ENCODE peak calls at places on chromosomes 4 and X, in eight cellular contexts. N is left lung, G is transverse colon, U is astrocyte, A is lower lobe of right lung, O is left ventricle myocardium inferior, T is ovary, C is neural progenitor cell. Y is an unnamed sample.

GRCh38 chrX:68912113-68912980 is 83.5 kb downstream of the EFNB1 start:
- DNase-seq in N (no peak), G (no peak), U (no peak), A (no peak), O (no peak), T (peak; percentile 68), C (peak; percentile 67), Y (no peak)

GRCh38 chrX:39592776-39593175 is 505.0 kb downstream of the BCOR start:
- DNase-seq in N (no peak), G (no peak), U (peak; percentile 32), A (no peak), O (no peak), T (no peak), C (no peak), Y (no peak)

GRCh38 chrX:46805270-46805669 is 31.6 kb upstream of the RP2 start:
- DNase-seq in N (no peak), G (no peak), U (no peak), A (no peak), O (no peak), T (no peak), C (no peak), Y (no peak)

GRCh38 chrX:96432647-96433046 is 252.0 kb upstream of the DIAPH2 start:
- DNase-seq in N (no peak), G (no peak), U (no peak), A (no peak), O (no peak), T (no peak), C (no peak), Y (no peak)

GRCh38 chrX:48910926-48911406 is 480 bp downstream of the SLC35A2 start:
- DNase-seq in N (no peak), G (no peak), U (no peak), A (no peak), O (no peak), T (no peak), C (no peak), Y (no peak)

GRCh38 chrX:119541188-119541587 is 24.0 kb downstream of the STEEP1 start:
- DNase-seq in N (no peak), G (no peak), U (peak; percentile 66), A (no peak), O (no peak), T (no peak), C (no peak), Y (no peak)

GRCh38 chr4:111639876-111640275 is 505.4 kb upstream of the FAM241A start:
- DNase-seq in N (no peak), G (no peak), U (peak; percentile 6), A (no peak), O (no peak), T (no peak), C (peak; percentile 15), Y (no peak)

GRCh38 chrX:10076765-10077164 is 80.0 kb upstream of the CLCN4 start:
- DNase-seq in N (no peak), G (no peak), U (no peak), A (no peak), O (no peak), T (no peak), C (no peak), Y (no peak)

GRCh38 chrX:38061335-38061734 is 55.0 kb downstream of the SYTL5 start:
- DNase-seq in N (no peak), G (no peak), U (peak; percentile 52), A (no peak), O (no peak), T (no peak), C (no peak), Y (no peak)

GRCh38 chr4:119671205-119671604 is 42.6 kb upstream of the PDE5A start:
- DNase-seq in N (no peak), G (no peak), U (no peak), A (no peak), O (no peak), T (no peak), C (no peak), Y (no peak)

DNA sequence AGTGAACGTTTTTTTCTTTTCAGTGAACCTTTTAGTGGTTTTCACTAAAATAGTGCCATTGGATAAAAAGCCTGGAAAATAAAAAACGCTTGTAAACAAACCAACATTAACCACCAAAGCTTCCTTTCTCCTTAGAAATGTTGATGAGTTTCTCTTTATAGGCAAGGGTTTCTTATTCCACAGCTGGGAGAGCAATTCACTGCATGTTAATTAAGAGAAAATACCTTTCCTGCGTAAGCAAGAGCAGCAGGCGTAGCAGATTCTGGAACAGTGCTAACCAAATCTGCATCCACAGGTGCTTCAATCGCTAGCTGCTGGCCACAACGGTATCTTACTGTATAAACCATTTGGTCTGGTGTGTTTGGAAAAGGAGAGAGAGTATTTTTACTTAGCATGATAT is 13.3 kb upstream of the AASDH start:
- DNase-seq in N (no peak), G (no peak), U (no peak), A (no peak), O (no peak), T (no peak), C (no peak), Y (no peak)
- H3K27ac ChIP-seq in N (no peak overlapping the region), G (no peak overlapping the region), U (no peak overlapping the region), A (no peak overlapping the region), O (no peak overlapping the region), T (no peak overlapping the region), C (no peak overlapping the region), Y (no peak overlapping the region)

DNA sequence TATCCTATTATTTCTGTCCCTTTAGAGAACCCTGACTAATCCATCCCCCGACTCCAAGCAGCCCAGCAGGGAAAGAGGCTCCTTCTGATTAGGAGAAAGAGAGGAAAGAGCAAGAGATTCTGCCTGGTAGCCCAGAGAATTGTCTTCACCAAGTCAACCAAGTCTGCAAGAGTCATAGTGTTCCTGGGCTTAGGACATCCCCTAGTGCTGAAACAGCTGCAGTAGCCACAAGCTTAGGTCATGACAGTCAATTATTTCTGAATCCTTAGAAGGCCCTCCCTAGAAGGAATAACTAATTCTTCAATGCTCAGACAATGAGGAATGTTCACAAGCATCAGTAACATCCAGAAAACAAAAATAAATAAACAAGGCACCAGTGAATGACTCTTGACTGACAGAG is 480.3 kb upstream of the GRIA3 start:
- DNase-seq in N (no peak), G (no peak), U (peak; percentile 7), A (no peak), O (no peak), T (no peak), C (peak; percentile 15), Y (no peak)
- TF ChIP-seq CTCF in N (no peak), G (no peak), U (peak; percentile 5), A (no peak), O (no peak), T (no peak), C (peak; percentile 27), Y (no peak)

DNA sequence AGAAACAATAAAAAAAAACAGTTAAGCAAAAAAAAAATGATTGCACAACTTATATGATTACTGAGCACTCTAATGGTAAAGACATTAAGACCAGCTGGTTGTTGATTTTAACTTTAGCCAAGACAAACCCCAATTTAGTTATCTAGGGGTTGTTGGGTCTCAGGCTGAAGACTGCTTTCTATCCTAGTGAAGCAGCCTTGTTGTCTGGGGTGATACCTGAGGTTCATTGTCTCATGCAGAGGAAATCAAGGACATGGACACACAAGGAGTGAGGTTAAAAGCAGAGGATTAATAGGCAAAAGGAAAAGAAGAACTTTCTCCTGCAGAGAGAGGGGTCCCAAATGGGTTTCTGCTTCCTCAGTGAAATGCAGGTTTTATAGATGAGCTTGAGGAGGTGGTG is 40.0 kb upstream of the CYP2U1 start:
- DNase-seq in N (no peak), G (no peak), U (no peak), A (no peak), O (no peak), T (no peak), C (no peak), Y (no peak)
- H3K27ac ChIP-seq in N (no peak overlapping the region), G (no peak overlapping the region), U (no peak overlapping the region), A (no peak overlapping the region), O (no peak overlapping the region), T (no peak overlapping the region), C (no peak overlapping the region), Y (no peak overlapping the region)

DNA sequence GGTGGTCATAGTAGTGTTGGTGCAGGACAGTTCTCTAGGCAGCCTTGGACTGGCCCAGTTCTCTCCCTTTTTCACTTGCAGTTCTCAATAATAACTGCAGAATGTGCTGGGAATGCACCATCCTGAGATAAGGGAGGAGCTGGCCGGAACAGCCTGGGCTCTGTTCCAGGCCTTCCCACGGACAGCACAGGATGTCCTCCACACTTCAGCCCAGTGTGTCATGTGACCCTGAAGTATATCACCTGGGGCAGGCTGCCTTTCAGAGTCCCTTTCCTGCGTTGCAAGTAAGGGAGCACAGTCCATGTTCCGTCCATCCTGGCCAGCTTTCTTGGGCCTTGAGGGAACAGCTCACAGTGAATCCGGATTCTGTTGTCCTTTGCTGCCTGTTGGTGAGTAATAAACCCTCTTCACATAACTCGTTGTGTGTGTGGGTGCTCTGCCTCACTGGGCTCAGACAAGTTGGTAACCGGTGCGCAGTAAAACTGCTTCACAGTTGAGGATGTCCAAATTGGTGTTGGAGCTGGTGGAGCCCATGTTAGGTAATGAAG is 32.3 kb upstream of the BBS12 start:
- DNase-seq in N (no peak), G (peak; percentile 65), U (peak; percentile 49), A (no peak), O (peak; percentile 77), T (peak; percentile 95), C (no peak), Y (peak; percentile 72)
- TF ChIP-seq CTCF in N (no peak), G (no peak), U (no peak), A (no peak), O (no peak), T (no peak), C (no peak), Y (no peak)

DNA sequence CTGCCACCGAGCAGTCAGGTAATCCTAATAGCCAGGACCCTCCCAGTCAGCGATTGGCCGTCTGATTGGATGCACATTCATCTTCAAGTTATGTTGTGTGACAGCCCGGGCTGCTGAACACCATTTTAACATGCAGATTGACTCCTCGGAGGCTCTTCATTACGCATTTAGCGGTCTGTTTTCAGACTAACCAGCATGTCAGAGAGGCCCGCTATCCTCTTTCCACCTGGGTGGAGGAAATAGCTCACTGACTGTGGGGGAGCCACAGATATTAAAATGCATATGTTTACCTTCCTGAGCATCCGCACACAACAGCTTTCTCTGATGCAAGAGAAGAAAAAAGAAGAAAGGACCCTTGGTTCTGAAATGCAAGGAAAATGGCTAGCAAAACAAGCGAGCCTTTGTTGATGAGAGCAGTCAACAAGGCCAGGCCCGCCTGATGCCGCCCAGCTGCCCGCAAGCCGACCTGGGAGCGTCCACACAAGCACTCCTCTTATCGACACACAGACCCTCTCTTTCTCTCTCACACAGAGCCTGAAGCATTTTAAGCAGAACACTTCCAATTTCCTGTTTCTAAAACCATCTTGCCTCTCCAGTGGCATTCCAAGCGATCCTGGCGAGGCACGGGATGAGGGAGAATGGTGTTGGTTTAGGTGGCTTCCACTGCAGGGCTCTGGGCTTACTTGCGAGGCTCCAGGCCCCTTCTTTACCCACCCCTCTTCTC is 118.3 kb downstream of the MGST2 start:
- DNase-seq in N (no peak), G (no peak), U (no peak), A (no peak), O (no peak), T (no peak), C (no peak), Y (no peak)
- H3K27ac ChIP-seq in N (no peak overlapping the region), G (no peak overlapping the region), U (no peak overlapping the region), A (no peak overlapping the region), O (peak overlapping the region; percentile 30), T (peak overlapping the region; percentile 14), C (no peak overlapping the region), Y (no peak overlapping the region)

Y was measured in right atrium auricular region.